ENCODE peak calls at places on chromosome 7, in nine cellular contexts. L is astrocyte of the cerebellum; W is stimulated activated naive CD4-positive, alpha-beta T cell; G is stimulated activated CD4-positive, alpha-beta T cell treated with anti-CD3 and anti-CD28 coated beads, Interleukin-15, amount 100 ng/mL, for 1 hour; C is globus pallidus; J is left ventricle myocardium inferior; U is NCI-H1436; Z is lower lobe of right lung; T is NCI-H2081 treated with DMSO at 0.1 percent for 48 hours. V is an unnamed sample.

GRCh38 chr7:129072410-129073063 is 17.6 kb upstream of the TNPO3 start:
- DNase-seq in T (no peak), Z (peak), C (no peak), L (no peak), J (no peak), G (no peak), W (no peak), U (no peak), V (no peak)

GRCh38 chr7:96093435-96093834 is 228.5 kb downstream of the SLC25A13 start:
- DNase-seq in L (peak), U (peak), Z (no peak), G (no peak), T (no peak), C (no peak), W (no peak), J (no peak), V (no peak)

GRCh38 chr7:159227433-159227832 is 82.8 kb upstream of the VIPR2 start:
- DNase-seq in J (no peak), L (no peak), Z (no peak), W (no peak), C (no peak), U (no peak), G (no peak), T (no peak), V (no peak)

GRCh38 chr7:25429731-25430130 is 201.4 kb upstream of the NPVF start:
- DNase-seq in U (no peak), Z (no peak), T (no peak), C (no peak), W (no peak), L (no peak), G (no peak), J (no peak), V (no peak)

GRCh38 chr7:137847418-137848050 is 760 bp upstream of the DGKI start:
- DNase-seq in C (peak), U (no peak), J (no peak), G (no peak), W (no peak), Z (no peak), L (no peak), T (no peak), V (no peak)

GRCh38 chr7:22420973-22421635 is 64.2 kb upstream of the RAPGEF5 start:
- DNase-seq in J (no peak), G (no peak), Z (no peak), T (no peak), W (no peak), C (no peak), U (peak), L (no peak), V (no peak)

GRCh38 chr7:106655703-106656498 is 5.1 kb downstream of the CCDC71L start:
- DNase-seq in G (no peak), W (no peak), T (no peak), J (no peak), L (no peak), C (no peak), Z (no peak), U (no peak), V (no peak)

GRCh38 chr7:123637203-123637602 is 18.5 kb upstream of the LMOD2 start:
- DNase-seq in T (no peak), G (no peak), U (no peak), C (no peak), L (no peak), W (no peak), Z (no peak), J (no peak), V (no peak)

GRCh38 chr7:137073571-137074325 is 205.3 kb downstream of the CHRM2 start:
- DNase-seq in Z (no peak), J (no peak), G (no peak), T (no peak), U (no peak), W (no peak), C (no peak), L (no peak), V (no peak)

GRCh38 chr7:79647711-79648110 is 194.2 kb upstream of the MAGI2 start:
- DNase-seq in L (no peak), C (no peak), T (no peak), G (no peak), U (no peak), W (no peak), Z (no peak), J (no peak), V (no peak)

GRCh38 chr7:158491094-158491493 is 96.5 kb downstream of the PTPRN2 start:
- DNase-seq in C (no peak), G (no peak), L (no peak), J (no peak), U (no peak), Z (no peak), T (no peak), W (no peak), V (no peak)

V was measured in progenitor cell of endocrine pancreas.